ENCODE peak calls at places on chromosomes 7 and 10, in six cellular contexts. C, X, W, L, F and D are unnamed samples.

GRCh38 chr7:149292101-149292823 is 30.3 kb downstream of the ZNF783 start:
- DNase-seq in W (no peak), L (peak; percentile 75), C (no peak), F (no peak), X (no peak), D (no peak)

GRCh38 chr7:142438235-142438922 is 180.5 kb upstream of the PRSS58 start:
- DNase-seq in W (no peak), C (peak; percentile 64), F (peak; percentile 52), X (peak; percentile 32), L (peak; percentile 79), D (no peak)

GRCh38 chr7:1974714-1975113 is 258.0 kb downstream of the MAD1L1 start:
- DNase-seq in L (no peak), F (no peak), X (no peak), C (no peak), W (no peak), D (no peak)

GRCh38 chr7:44768663-44769361 is 20.2 kb downstream of the ZMIZ2 start:
- DNase-seq in X (no peak), F (no peak), L (no peak), W (no peak), C (no peak), D (no peak)

GRCh38 chr7:108097703-108098102 is 32.5 kb downstream of the LAMB4 start:
- DNase-seq in F (no peak), C (no peak), W (no peak), X (no peak), L (no peak), D (no peak)

GRCh38 chr7:135385209-135385608 is 124.7 kb downstream of the CNOT4 start:
- DNase-seq in X (peak; percentile 54), C (peak; percentile 44), L (peak; percentile 89), F (no peak), W (no peak), D (peak; percentile 71)

GRCh38 chr7:5234852-5235831 is 45.1 kb downstream of the WIPI2 start:
- DNase-seq in C (peak; percentile 16), F (peak; percentile 30), W (no peak), L (no peak), X (no peak), D (no peak)

GRCh38 chr7:89780291-89780690 is 374.0 kb upstream of the STEAP1 start:
- DNase-seq in C (no peak), W (no peak), X (no peak), L (no peak), F (no peak), D (no peak)

GRCh38 chr7:128853691-128854298 is 8.9 kb upstream of the ATP6V1F start:
- DNase-seq in F (no peak), X (no peak), C (no peak), L (no peak), W (no peak), D (no peak)

GRCh38 chr10:132158122-132158741 is 28.5 kb upstream of the DPYSL4 start:
- DNase-seq in F (no peak), W (no peak), X (no peak), L (no peak), C (no peak), D (no peak)

GRCh38 chr7:30022991-30023390 is 3.5 kb downstream of the FKBP14 start:
- DNase-seq in L (no peak), X (no peak), F (no peak), W (no peak), C (no peak), D (no peak)

GRCh38 chr7:30020535-30020934 is 6.0 kb downstream of the FKBP14 start:
- DNase-seq in X (no peak), L (no peak), C (no peak), F (no peak), W (no peak), D (no peak)

GRCh38 chr7:30027065-30027456 is 559 bp upstream of the FKBP14 start:
- DNase-seq in X (no peak), W (no peak), L (peak; percentile 67), F (no peak), C (peak; percentile 57), D (no peak)

GRCh38 chr7:30026229-30027064 is at the start of gene FKBP14:
- DNase-seq in L (peak; percentile 100), C (peak; percentile 100), W (peak; percentile 98), X (peak; percentile 100), F (peak; percentile 97), D (peak; percentile 99)

DNA sequence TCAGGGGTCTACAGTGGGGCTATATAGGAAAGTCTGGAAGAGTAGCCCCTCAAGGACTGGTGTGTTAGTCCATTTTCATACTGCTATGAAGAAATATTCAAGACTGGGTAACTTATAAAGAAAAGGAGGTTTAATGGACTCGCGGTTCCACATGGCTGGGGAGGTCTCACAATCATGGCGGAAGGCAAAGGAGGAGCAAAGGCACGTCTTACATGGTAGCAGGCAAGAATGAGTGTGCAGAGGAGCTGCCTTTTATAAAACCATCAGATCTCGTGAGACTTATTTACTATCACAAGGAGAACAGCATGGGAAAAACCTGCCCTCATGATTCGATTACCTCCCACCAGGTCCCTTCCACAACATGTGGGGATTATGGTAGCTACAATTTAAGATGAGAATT is 3.0 kb downstream of the FKBP14 start:
- DNase-seq in L (no peak), X (no peak), C (no peak), W (no peak), F (no peak), D (no peak)
- H3K4me3 ChIP-seq in L (no peak overlapping the region), X (no peak overlapping the region), C (no peak overlapping the region), W (no peak overlapping the region), F (no peak overlapping the region), D (no peak overlapping the region)

GRCh38 chr7:19116121-19117080 is 1.0 kb downstream of the TWIST1 start:
- DNase-seq in C (peak; percentile 50), X (peak; percentile 75), L (peak; percentile 61), W (peak; percentile 21), F (no peak), D (no peak)
- H3K4me3 ChIP-seq in C (peak overlapping the region; percentile 99), X (peak overlapping the region; percentile 99), L (peak overlapping the region; percentile 99), W (peak overlapping the region; percentile 60), F (peak overlapping the region; percentile 33), D (peak overlapping the region; percentile 98)

GRCh38 chr7:37071124-37071523 is 346.8 kb upstream of the AOAH start:
- DNase-seq in C (no peak), L (no peak), X (no peak), W (no peak), F (no peak), D (no peak)
- H3K4me3 ChIP-seq in C (no peak overlapping the region), L (no peak overlapping the region), X (no peak overlapping the region), W (no peak overlapping the region), F (no peak overlapping the region), D (no peak overlapping the region)

DNA sequence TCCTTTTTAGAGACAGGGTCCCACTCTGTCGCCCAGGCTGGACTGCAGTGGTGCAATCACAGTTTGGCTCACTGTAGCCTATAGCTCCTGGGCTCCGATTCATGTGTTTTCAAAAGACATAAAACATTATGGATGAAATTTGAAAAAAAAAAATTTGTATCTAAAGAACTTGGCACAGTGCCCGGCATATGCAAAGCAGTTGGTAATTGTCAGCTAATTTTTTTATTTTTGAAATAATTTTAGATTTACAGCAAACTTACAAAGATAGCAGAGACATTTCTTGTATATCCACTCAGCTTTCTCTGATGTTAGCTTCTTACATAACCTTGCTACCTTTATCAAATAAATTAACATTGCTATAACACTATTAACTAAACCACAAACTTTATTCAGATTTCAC is 20.3 kb upstream of the SAMD8 start:
- DNase-seq in F (no peak), X (no peak), C (no peak), W (no peak), L (no peak), D (no peak)
- H3K4me3 ChIP-seq in F (no peak overlapping the region), X (no peak overlapping the region), C (no peak overlapping the region), W (no peak overlapping the region), L (no peak overlapping the region), D (no peak overlapping the region)

GRCh38 chr7:32299133-32299702 is 191.0 kb downstream of the LSM5 start:
- DNase-seq in W (peak; percentile 74), F (no peak), C (no peak), L (no peak), X (no peak), D (no peak)
- H3K4me3 ChIP-seq in W (peak overlapping the region; percentile 57), F (no peak overlapping the region), C (no peak overlapping the region), L (peak overlapping the region; percentile 18), X (peak overlapping the region; percentile 9), D (peak overlapping the region; percentile 41)

GRCh38 chr10:70284542-70285150 is 842 bp upstream of the NPFFR1 start:
- DNase-seq in X (no peak), C (no peak), W (no peak), F (no peak), L (no peak), D (no peak)
- H3K4me3 ChIP-seq in X (no peak overlapping the region), C (no peak overlapping the region), W (no peak overlapping the region), F (no peak overlapping the region), L (no peak overlapping the region), D (no peak overlapping the region)

GRCh38 chr10:49189422-49189821 is 1.2 kb upstream of the TMEM273 start:
- DNase-seq in L (no peak), F (no peak), W (no peak), X (no peak), C (no peak), D (no peak)
- H3K4me3 ChIP-seq in L (no peak overlapping the region), F (no peak overlapping the region), W (no peak overlapping the region), X (no peak overlapping the region), C (no peak overlapping the region), D (no peak overlapping the region)